ENCODE peak calls at places on chromosome 16, in ten cellular contexts. P is HFF-Myc, I is esophagus muscularis mucosa, G is Calu3, V is activated B cell treated with CpG ODN at 0.5 μM for 24 hours, U is astrocyte of the spinal cord, Y is vagina, N is BE2C, A is right lobe of liver, M is left ventricle myocardium inferior. C is an unnamed sample.

GRCh38 chr16:57538235-57538711 is 1.9 kb upstream of the CCDC102A start:
- DNase-seq in M (no peak), N (no peak), A (no peak), V (no peak), P (no peak), G (no peak), U (no peak), Y (peak; percentile 77), I (no peak), C (peak; percentile 56)

GRCh38 chr16:89858973-89859808 is 14.2 kb upstream of the TCF25 start:
- DNase-seq in M (no peak), P (no peak), G (no peak), Y (no peak), I (no peak), N (no peak), V (no peak), U (no peak), A (no peak), C (no peak)

GRCh38 chr16:82943371-82943770 is 316.6 kb downstream of the CDH13 start:
- DNase-seq in U (no peak), M (no peak), Y (no peak), I (no peak), N (no peak), V (no peak), G (no peak), P (no peak), A (no peak), C (no peak)

GRCh38 chr16:55283776-55284717 is 40.0 kb upstream of the IRX6 start:
- DNase-seq in V (no peak), I (no peak), M (no peak), U (no peak), P (no peak), A (no peak), N (no peak), G (no peak), Y (no peak), C (no peak)

GRCh38 chr16:73298562-73298961 is 250.6 kb upstream of the ZFHX3 start:
- DNase-seq in A (no peak), Y (no peak), M (no peak), I (no peak), N (no peak), G (no peak), V (no peak), P (no peak), U (peak; percentile 11), C (no peak)

GRCh38 chr16:52491216-52491615 is 55.7 kb downstream of the TOX3 start:
- DNase-seq in P (no peak), A (no peak), U (no peak), Y (no peak), N (no peak), V (no peak), I (no peak), M (no peak), G (no peak), C (no peak)

GRCh38 chr16:80583466-80583865 is 42.7 kb downstream of the DYNLRB2 start:
- DNase-seq in N (no peak), U (peak; percentile 71), A (peak; percentile 32), I (no peak), P (peak; percentile 16), M (peak; percentile 19), V (no peak), Y (no peak), G (no peak), C (no peak)

GRCh38 chr16:5070431-5071186 is 1.0 kb upstream of the ALG1 start:
- DNase-seq in G (no peak), V (no peak), I (no peak), A (no peak), U (no peak), N (no peak), Y (no peak), M (no peak), P (no peak), C (no peak)

GRCh38 chr16:19517424-19518089 is 4.3 kb downstream of the GDE1 start:
- DNase-seq in U (peak; percentile 32), Y (no peak), M (no peak), A (no peak), N (no peak), I (no peak), G (no peak), P (no peak), V (no peak), C (no peak)

GRCh38 chr16:75695708-75696107 is 5.6 kb downstream of the DUXB start:
- DNase-seq in P (no peak), Y (no peak), I (no peak), G (no peak), M (no peak), N (no peak), U (no peak), V (no peak), A (no peak), C (no peak)

GRCh38 chr16:69773255-69773947 is 11.3 kb downstream of the WWP2 start:
- DNase-seq in M (no peak), P (no peak), G (no peak), I (no peak), V (no peak), N (no peak), Y (no peak), U (no peak), A (no peak), C (no peak)

GRCh38 chr16:69073181-69073669 is 32.2 kb upstream of the HAS3 start:
- DNase-seq in V (no peak), G (peak; percentile 76), M (no peak), U (peak; percentile 90), N (no peak), I (no peak), A (no peak), Y (no peak), P (peak; percentile 36), C (no peak)

GRCh38 chr16:11198817-11199216 is 57.2 kb downstream of the SOCS1 start:
- DNase-seq in G (peak; percentile 93), V (no peak), I (no peak), A (no peak), N (no peak), Y (no peak), M (no peak), P (no peak), U (no peak), C (no peak)

GRCh38 chr16:20331635-20332034 is 4.3 kb upstream of the GP2 start:
- DNase-seq in P (no peak), Y (no peak), M (no peak), U (no peak), I (no peak), A (no peak), V (no peak), G (no peak), N (no peak), C (no peak)

GRCh38 chr16:2511128-2511785 is 2.5 kb upstream of the ATP6V0C start:
- DNase-seq in V (no peak), N (no peak), G (no peak), Y (no peak), U (peak; percentile 59), A (peak; percentile 54), I (no peak), P (no peak), M (peak; percentile 68), C (no peak)

GRCh38 chr16:24409045-24409444 is 130.3 kb upstream of the RBBP6 start:
- DNase-seq in N (no peak), Y (no peak), A (no peak), G (peak; percentile 12), U (no peak), I (no peak), P (no peak), M (no peak), V (no peak), C (no peak)
- TF ChIP-seq CTCF in N (peak; percentile 19), Y (no peak), A (peak; percentile 24), G (no peak), U (no peak), I (no peak), P (no peak), M (no peak), V (no peak), C (peak; percentile 47)

GRCh38 chr16:981695-982151 is at the start of gene SOX8:
- DNase-seq in M (no peak), V (no peak), A (no peak), N (no peak), U (no peak), G (peak; percentile 50), P (no peak), I (no peak), Y (no peak), C (no peak)
- TF ChIP-seq CTCF in M (no peak), V (no peak), A (no peak), N (no peak), U (no peak), G (no peak), P (no peak), I (no peak), Y (no peak), C (no peak)

GRCh38 chr16:81590714-81591537 is 146.3 kb downstream of the CMIP start:
- DNase-seq in G (no peak), V (no peak), N (no peak), P (no peak), I (no peak), M (no peak), A (no peak), Y (no peak), U (no peak), C (no peak)
- TF ChIP-seq CTCF in G (no peak), V (no peak), N (no peak), P (no peak), I (no peak), M (no peak), A (no peak), Y (no peak), U (no peak), C (no peak)

GRCh38 chr16:28090646-28091377 is 27.3 kb upstream of the GSG1L start:
- DNase-seq in A (no peak), U (peak; percentile 43), P (no peak), Y (no peak), M (no peak), N (no peak), G (no peak), V (no peak), I (no peak), C (no peak)
- TF ChIP-seq CTCF in A (no peak), U (peak; percentile 37), P (peak; percentile 35), Y (no peak), M (no peak), N (peak; percentile 20), G (peak; percentile 10), V (no peak), I (no peak), C (peak; percentile 27)